ENCODE peak calls at places on chromosomes 1 and 21, in four cellular contexts. A is K562, R is HCT116, P is GM12878. T is an unnamed sample.

GRCh38 chr1:168155910-168156309 is 19.2 kb upstream of the GPR161 start:
- DNase-seq in A (no peak), R (no peak), P (no peak), T (no peak)

GRCh38 chr1:167772436-167772835 is 50.7 kb downstream of the MPZL1 start:
- DNase-seq in A (no peak), R (no peak), P (no peak), T (no peak)

GRCh38 chr1:63103682-63104081 is 218.7 kb upstream of the FOXD3 start:
- DNase-seq in A (no peak), R (no peak), P (no peak), T (no peak)

GRCh38 chr1:150957666-150958065 is 17.0 kb downstream of the CERS2 start:
- DNase-seq in A (no peak), R (no peak), P (no peak), T (no peak)

GRCh38 chr1:223802602-223803001 is 43.1 kb downstream of the TP53BP2 start:
- DNase-seq in A (no peak), R (no peak), P (no peak), T (no peak)

GRCh38 chr1:190754769-190755168 is 277.1 kb upstream of the BRINP3 start:
- DNase-seq in A (no peak), R (peak; percentile 24), P (no peak), T (no peak)

GRCh38 chr1:90926971-90927370 is 94.9 kb downstream of the ZNF644 start:
- DNase-seq in A (no peak), R (no peak), P (no peak), T (no peak)

GRCh38 chr1:58896211-58897183 is 112.7 kb upstream of the JUN start:
- DNase-seq in A (peak; percentile 80), R (no peak), P (no peak), T (no peak)

GRCh38 chr1:8427493-8427892 is 109.6 kb downstream of the SLC45A1 start:
- DNase-seq in A (no peak), R (no peak), P (peak; percentile 95), T (no peak)

GRCh38 chr1:214403431-214403830 is 122.5 kb downstream of the SMYD2 start:
- DNase-seq in A (no peak), R (no peak), P (no peak), T (no peak)

GRCh38 chr1:20555025-20555757 is 2.8 kb downstream of the FAM43B start:
- DNase-seq in A (no peak), R (no peak), P (no peak), T (no peak)

GRCh38 chr1:19468397-19468956 is 16.9 kb downstream of the CAPZB start:
- DNase-seq in A (peak; percentile 75), R (no peak), P (no peak), T (no peak)

GRCh38 chr1:221886311-221887090 is 144.6 kb upstream of the DUSP10 start:
- DNase-seq in A (no peak), R (no peak), P (no peak), T (no peak)

GRCh38 chr1:95640746-95641145 is 406.7 kb downstream of the RWDD3 start:
- DNase-seq in A (no peak), R (no peak), P (no peak), T (no peak)

GRCh38 chr1:174747613-174748012 is 252.1 kb upstream of the CACYBP start:
- DNase-seq in A (no peak), R (no peak), P (no peak), T (no peak)

GRCh38 chr1:19430121-19431068 is 54.9 kb downstream of the CAPZB start:
- DNase-seq in A (no peak), R (peak; percentile 46), P (no peak), T (no peak)

GRCh38 chr1:218433744-218434143 is 88.6 kb downstream of the TGFB2 start:
- DNase-seq in A (no peak), R (no peak), P (no peak), T (no peak)

GRCh38 chr1:119001181-119002018 is 13.3 kb upstream of the TBX15 start:
- DNase-seq in A (no peak), R (no peak), P (no peak), T (peak; percentile 60)

GRCh38 chr1:208343226-208343625 is 99.0 kb upstream of the PLXNA2 start:
- DNase-seq in A (no peak), R (no peak), P (no peak), T (no peak)

GRCh38 chr21:29299906-29300546 is 1.3 kb downstream of the BACH1 start:
- DNase-seq in A (peak; percentile 60), R (peak; percentile 15), P (peak; percentile 68), T (no peak)

GRCh38 chr1:78491311-78492071 is 717 bp downstream of the PTGFR start:
- DNase-seq in A (no peak), R (no peak), P (no peak), T (peak; percentile 65)

GRCh38 chr1:174052621-174053020 is 30.5 kb upstream of the RC3H1 start:
- DNase-seq in A (no peak), R (no peak), P (no peak), T (no peak)

GRCh38 chr1:7613106-7613850 is 157.8 kb upstream of the VAMP3 start:
- DNase-seq in A (no peak), R (no peak), P (no peak), T (no peak)

GRCh38 chr21:37368536-37369279 is 2.1 kb downstream of the DYRK1A start:
- DNase-seq in A (no peak), R (no peak), P (no peak), T (no peak)

GRCh38 chr1:70358921-70359564 is 4.5 kb upstream of the ANKRD13C start:
- DNase-seq in A (no peak), R (no peak), P (no peak), T (no peak)

GRCh38 chr1:180269848-180270766 is 40.0 kb downstream of the LHX4 start:
- DNase-seq in A (no peak), R (no peak), P (no peak), T (no peak)

GRCh38 chr1:192580351-192580962 is 4.9 kb downstream of the RGS1 start:
- DNase-seq in A (no peak), R (peak; percentile 42), P (peak; percentile 81), T (no peak)

GRCh38 chr1:95282496-95282850 is 48.5 kb downstream of the RWDD3 start:
- DNase-seq in A (no peak), R (no peak), P (no peak), T (no peak)

GRCh38 chr1:212256404-212256803 is 28.8 kb upstream of the PPP2R5A start:
- DNase-seq in A (no peak), R (no peak), P (no peak), T (no peak)

GRCh38 chr1:27864264-27864895 is 8.0 kb upstream of the THEMIS2 start:
- DNase-seq in A (no peak), R (no peak), P (peak; percentile 58), T (no peak)

GRCh38 chr1:88888755-88889154 is 2.6 kb downstream of the GTF2B start:
- DNase-seq in A (no peak), R (no peak), P (no peak), T (no peak)

GRCh38 chr1:176897350-176898236 is 266.9 kb downstream of the ASTN1 start:
- DNase-seq in A (peak; percentile 90), R (peak; percentile 39), P (no peak), T (peak; percentile 94)

DNA sequence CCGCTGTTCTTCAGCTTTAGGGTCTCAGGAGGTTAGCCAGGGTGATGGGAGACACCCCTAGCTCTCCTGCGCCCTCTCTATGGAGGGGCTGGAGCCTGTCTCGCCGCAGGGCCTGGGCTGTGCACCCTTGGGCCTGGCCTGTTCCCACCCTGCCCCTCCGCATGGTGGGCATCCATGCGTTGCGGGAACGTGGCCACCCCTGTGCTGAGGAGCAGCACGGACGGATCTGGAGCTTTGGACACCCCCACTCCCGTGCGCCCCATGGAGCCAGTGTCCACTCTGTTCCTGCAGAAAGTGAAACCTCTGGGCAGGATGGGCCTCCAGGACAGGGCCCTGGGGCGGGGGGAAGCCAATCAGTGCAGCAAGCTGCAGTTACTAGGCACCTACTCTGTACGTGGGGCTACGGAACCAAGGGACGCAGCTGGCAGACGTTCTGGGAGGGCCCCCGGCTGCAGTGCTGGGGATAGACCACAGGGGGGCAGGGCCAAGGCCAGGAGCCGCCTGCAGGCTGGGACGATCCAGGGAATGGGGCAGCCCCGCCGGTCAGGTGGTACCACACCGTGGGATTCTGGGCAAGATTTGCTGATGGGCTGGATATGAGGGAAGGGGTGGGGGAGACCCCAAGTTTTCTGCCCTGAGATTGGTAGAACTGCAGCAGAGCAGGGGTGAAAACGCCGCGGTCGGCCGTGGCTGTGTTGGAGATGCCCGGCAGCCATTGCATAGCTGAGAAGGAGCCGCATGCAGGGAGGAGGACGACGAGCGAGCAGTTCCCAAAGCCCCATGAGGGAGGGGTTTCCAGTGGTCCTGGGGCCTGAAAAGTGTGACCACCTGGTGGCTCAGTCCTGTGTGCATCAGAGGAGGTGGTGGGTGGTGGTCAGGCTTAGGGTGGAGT is 43.3 kb downstream of the TP73 start:
- DNase-seq in A (peak; percentile 85), R (no peak), P (no peak), T (peak; percentile 93)
- TF ChIP-seq EGR1 in A (no peak), R (no peak), P (no peak), T (no peak)

DNA sequence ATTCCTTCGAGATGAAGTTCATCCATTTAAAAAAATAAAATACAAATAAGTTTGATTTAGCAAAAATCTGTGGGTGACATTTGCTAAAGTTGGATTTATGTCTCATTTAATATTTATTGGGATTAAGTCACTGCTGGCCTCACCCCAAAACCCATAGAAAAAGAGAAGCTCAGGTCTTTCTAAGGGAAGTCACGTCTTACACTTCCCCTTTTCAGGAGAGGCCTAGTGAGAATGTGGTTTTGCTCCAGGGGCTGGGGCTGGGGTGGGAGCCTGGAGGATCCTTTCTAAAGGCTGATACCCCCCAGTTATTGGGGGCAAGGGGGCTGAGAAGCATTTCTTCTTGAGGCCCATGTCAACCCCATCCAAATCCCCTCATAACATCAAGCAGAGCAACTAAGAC is 300.3 kb downstream of the DSCAM start:
- DNase-seq in A (no peak), R (no peak), P (no peak), T (no peak)
- TF ChIP-seq JUND in A (no peak), R (no peak), P (no peak), T (no peak)

DNA sequence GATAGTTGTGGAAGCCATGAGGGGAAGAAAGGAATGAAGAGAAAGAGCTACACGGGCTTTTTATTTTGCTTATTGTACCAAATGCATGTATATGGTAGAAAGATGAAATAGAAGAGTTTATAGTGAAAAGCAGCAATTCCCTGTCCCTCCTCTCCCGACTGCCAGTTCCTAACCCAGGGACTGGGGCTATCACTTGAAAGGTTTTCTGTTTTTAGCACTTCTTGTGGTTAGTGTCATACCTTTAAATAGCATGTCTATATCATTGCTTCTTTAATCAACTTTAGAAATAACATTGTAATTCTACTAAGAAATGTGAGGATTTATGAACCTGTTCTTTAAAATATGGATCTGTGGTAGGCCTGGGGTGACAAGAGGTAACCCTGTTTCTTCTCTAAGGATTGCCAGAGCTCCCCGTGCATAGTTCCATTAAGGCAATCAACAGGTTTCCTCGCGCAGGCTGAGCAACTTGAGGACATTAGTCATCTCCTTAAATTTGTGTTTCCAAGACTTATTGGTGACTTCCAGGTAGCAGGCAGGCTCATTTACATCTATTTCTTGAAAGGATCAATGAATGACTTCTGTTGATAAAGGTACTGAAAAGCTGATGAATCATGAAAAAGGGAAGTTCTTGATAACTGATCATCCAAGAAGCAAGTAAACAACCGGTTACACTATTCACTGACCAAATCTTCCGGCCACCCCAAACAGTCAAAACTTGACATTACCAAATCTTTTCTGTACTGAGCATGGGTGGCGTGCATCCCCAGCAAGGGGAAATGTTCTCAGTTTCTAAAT is 37.8 kb upstream of the S1PR1 start:
- DNase-seq in A (no peak), R (no peak), P (peak; percentile 83), T (no peak)
- TF ChIP-seq EGR1 in A (no peak), R (no peak), P (no peak), T (no peak)

DNA sequence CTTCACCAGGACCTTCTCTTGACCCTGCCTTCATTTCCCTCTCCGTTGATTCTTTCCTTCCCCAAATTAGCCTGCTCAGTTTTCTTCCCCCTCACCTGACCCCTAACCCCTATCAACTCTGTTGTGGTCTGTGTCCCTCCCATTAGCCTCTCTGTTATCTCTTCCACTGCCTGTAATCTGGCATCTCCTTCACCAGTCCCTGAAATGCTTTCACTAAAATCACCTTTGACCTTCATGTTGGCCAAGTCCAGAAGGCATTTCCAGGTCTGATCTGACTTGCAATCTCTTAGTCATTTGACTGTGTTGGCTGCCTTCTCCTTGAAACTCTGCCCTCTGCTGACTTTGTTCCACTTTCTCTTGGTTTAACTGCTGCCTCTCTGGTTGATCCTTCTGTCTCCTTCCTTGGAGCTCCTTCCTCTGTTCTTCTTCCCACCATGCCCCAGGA is 28.2 kb downstream of the ATP8B2 start:
- DNase-seq in A (peak; percentile 76), R (peak; percentile 26), P (peak; percentile 7), T (no peak)
- TF ChIP-seq JUND in A (peak; percentile 65), R (no peak), P (no peak), T (no peak)